ENCODE peak calls at places on chromosomes 5 and 9, in five cellular contexts. B, S, L, W and C are unnamed samples.
A peak's percentile ranks its signal among the peaks of the same experiment; 100 is the strongest.

GRCh38 chr5:147175516-147176097 is 59.2 kb upstream of the STK32A start:
- DNase-seq in S (no peak), B (no peak), L (no peak), W (no peak), C (no peak)

GRCh38 chr9:7169717-7170348 is 412.1 kb downstream of the KDM4C start:
- DNase-seq in S (no peak), W (no peak), L (no peak), B (no peak), C (no peak)

GRCh38 chr5:76691470-76692273 is 24.3 kb upstream of the F2R start:
- DNase-seq in W (peak; percentile 64), L (no peak), S (no peak), B (no peak), C (no peak)

GRCh38 chr9:105608685-105609598 is 51.0 kb downstream of the FKTN start:
- DNase-seq in S (no peak), L (no peak), B (no peak), W (peak; percentile 11), C (no peak)

GRCh38 chr5:130337179-130337888 is 433.1 kb downstream of the CHSY3 start:
- DNase-seq in S (no peak), L (no peak), B (no peak), W (peak; percentile 75), C (no peak)

GRCh38 chr9:14423816-14424261 is 109.9 kb upstream of the NFIB start:
- DNase-seq in S (no peak), L (no peak), B (no peak), W (peak; percentile 82), C (no peak)

GRCh38 chr9:6302417-6302816 is 25.8 kb upstream of the TPD52L3 start:
- DNase-seq in B (no peak), W (peak; percentile 7), L (no peak), S (no peak), C (no peak)

GRCh38 chr5:109479260-109479860 is 69.6 kb upstream of the PJA2 start:
- DNase-seq in S (no peak), B (no peak), W (no peak), L (no peak), C (no peak)

GRCh38 chr5:123502120-123502519 is 9.9 kb upstream of the CSNK1G3 start:
- DNase-seq in L (no peak), S (no peak), W (no peak), B (no peak), C (no peak)

GRCh38 chr9:4489562-4489918 is 728 bp upstream of the SLC1A1 start:
- DNase-seq in B (no peak), W (no peak), L (peak; percentile 9), S (no peak), C (no peak)

GRCh38 chr5:126846344-126846743 is 69.4 kb downstream of the LMNB1 start:
- DNase-seq in L (no peak), S (no peak), B (no peak), W (no peak), C (no peak)
- TF ChIP-seq CTCF in L (no peak), S (no peak), B (no peak), W (peak; percentile 26), C (no peak)

GRCh38 chr9:123104807-123105206 is 71.3 kb downstream of the GPR21 start:
- DNase-seq in B (no peak), S (no peak), L (no peak), W (no peak), C (no peak)

GRCh38 chr9:123108976-123109375 is 75.5 kb downstream of the GPR21 start:
- DNase-seq in W (no peak), B (no peak), S (no peak), L (no peak), C (no peak)

GRCh38 chr9:123105490-123105889 is 72.0 kb downstream of the GPR21 start:
- DNase-seq in B (no peak), L (no peak), W (no peak), S (no peak), C (no peak)

GRCh38 chr9:123109540-123110279 is 76.2 kb downstream of the GPR21 start:
- DNase-seq in B (no peak), W (no peak), S (no peak), L (no peak), C (no peak)

DNA sequence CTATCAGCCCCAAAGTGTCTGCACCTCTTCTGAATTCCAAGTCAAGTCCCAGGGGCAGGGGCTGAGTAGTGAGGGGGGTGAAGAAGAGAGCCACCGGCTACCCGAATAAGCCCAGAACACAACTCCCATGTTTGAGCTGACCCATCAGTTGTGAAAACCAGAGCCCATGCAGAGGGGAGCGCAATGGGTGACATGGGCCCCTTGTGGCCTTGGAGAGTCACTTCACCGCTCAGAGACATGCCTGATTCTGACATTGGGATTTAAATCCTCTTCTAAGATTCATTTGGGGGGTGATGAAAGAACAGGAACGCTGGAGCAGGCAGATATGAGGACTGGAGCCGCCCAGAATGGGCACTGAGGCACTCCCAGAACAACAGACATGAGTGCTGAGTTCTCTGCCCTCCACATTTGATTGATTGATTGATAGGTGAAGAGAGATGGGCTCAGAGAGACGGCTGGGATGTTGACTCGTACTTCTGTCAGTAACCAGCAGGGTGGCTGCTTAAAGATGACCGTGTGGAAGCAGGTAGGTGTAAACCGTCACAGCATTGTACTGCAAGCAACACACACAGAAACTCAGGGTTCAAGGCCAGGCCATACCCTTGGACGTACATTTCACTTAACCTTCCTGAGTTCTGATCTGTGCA is 74.3 kb downstream of the GPR21 start:
- DNase-seq in L (no peak), B (no peak), S (no peak), W (no peak), C (no peak)
- TF ChIP-seq CTCF in L (no peak), B (no peak), S (no peak), W (peak; percentile 2), C (no peak)

DNA sequence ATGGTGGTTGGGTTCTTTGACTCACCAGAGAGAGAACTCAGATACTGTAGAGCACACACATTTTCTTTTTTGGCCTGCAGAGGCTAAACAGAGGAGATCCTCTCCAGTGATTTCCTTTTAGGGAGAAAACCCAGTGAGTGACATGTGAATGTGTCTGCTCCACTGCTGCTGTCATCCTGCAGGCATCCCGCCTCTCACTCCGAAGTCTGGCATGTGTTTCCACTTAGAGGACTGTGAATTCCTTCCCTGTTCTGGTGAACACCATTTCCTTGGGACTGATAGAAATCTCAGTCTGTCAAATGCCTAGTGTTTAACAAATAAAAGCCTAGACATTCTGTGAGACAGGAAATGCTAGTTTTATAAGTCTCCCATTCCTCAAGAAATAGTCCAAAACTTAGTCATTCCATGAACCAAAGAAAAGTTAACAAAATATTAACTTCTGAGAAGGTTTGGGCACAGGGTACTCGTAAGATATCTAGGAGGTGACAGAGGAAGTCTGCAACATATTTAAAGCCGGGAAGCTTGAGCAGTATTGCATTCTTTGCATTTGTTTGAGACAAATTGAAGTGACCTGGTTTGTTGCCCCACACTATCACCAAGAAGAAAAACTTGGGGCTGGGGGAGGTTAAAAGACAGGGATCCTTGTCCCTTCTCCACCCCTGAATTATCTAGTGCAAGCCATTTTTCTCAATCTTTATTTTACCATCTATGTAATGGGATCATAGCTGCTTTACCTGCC is 74.9 kb upstream of the NIPAL4 start:
- DNase-seq in B (no peak), L (peak; percentile 65), W (peak; percentile 99), S (no peak), C (no peak)
- TF ChIP-seq CTCF in B (no peak), L (no peak), W (peak; percentile 8), S (no peak), C (no peak)

GRCh38 chr5:91957671-91958070 is 574.6 kb upstream of the ARRDC3 start:
- DNase-seq in B (no peak), S (no peak), L (no peak), W (peak; percentile 72), C (no peak)

GRCh38 chr5:91955610-91956009 is 572.5 kb upstream of the ARRDC3 start:
- DNase-seq in L (no peak), W (no peak), B (no peak), S (no peak), C (no peak)

DNA sequence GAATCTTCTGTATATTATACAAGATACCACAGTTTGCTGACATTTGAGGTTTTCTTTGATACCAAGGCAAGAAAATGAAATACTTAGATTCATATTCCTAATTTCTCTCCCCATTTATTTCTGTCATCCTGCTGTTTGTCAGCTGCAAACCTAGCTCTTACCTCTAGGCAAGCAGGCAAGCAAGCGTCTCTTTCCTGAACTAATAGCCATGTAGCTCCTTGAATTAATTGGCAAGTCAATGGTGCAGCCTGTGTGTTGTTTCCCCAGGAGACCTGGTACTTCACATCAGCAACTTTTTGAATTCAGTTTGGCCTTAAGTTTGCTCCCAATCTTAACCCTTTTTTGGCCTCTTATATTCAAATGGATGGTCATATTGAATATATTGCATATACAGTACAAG is 573.6 kb upstream of the ARRDC3 start:
- DNase-seq in B (no peak), L (no peak), W (no peak), S (no peak), C (no peak)
- TF ChIP-seq CTCF in B (no peak), L (no peak), W (no peak), S (no peak), C (no peak)

GRCh38 chr9:109953813-109954489 is 174.0 kb downstream of the PALM2AKAP2 start:
- DNase-seq in B (no peak), S (no peak), W (no peak), L (no peak), C (no peak)
- TF ChIP-seq CTCF in B (no peak), S (no peak), W (peak; percentile 56), L (no peak), C (no peak)

DNA sequence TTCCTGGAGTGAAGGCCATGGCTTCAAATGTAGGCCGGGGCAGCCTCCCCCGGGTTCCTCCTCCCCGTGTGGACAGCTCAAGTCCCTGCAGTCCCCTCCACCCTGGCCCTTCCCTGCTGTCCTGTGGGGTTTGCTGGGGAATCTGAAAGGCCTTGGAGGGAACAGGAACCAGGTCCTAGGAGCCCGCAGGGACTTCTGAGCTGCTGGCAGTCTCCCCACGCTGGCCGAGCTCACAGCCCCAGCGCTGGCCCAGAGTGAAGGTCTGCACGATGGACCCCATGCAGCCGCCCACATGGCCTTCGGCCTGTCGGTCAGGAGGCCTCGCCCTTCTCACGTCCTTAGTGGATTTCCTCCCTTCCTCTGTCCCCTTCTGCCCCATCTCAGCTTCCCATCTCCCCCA is 25.7 kb upstream of the NOTCH1 start:
- DNase-seq in W (no peak), S (no peak), B (no peak), L (no peak), C (no peak)
- TF ChIP-seq CTCF in W (no peak), S (no peak), B (no peak), L (no peak), C (no peak)

DNA sequence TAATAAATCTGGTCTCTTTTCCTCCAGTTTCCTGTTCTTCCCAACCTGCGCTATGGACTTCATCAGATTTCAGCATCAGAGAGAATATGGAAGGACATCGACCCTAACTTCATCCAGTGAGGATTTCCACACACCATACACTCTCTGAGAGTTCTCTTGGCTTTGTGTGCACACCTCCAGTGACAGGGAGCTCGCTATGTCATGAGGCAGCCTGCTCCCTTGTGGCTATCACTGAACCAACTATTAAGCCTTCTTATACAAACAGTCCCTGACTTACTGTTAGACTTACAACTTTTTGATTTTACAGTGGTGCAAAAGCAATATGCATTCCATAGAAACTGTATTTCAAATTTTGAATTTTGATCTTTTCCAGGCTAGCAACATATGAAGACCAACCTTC is 12.2 kb upstream of the B4GALT1 start:
- DNase-seq in L (no peak), S (no peak), B (no peak), W (no peak), C (no peak)
- TF ChIP-seq CTCF in L (no peak), S (no peak), B (no peak), W (no peak), C (no peak)

DNA sequence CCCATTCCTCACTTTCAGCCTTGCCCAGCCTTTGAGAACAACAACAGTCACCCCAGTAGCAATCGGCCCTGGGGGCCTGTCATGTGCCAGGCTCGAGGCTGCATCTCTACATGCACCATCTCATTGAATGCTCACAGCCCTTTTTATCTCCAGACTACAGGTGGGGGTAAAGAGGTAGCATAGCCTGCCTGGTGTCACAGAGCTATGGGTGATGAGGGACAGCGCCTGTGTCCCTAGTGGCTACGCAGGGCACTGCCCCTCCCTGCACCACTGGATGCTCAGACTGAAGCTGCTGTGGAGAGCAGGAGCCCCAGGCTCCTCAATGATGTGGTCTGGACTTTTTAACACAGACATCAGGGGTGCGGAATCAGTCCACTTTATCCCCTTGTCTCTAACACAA is 2.8 kb downstream of the CAMK2A start:
- DNase-seq in L (no peak), W (no peak), B (no peak), S (no peak), C (no peak)
- TF ChIP-seq CTCF in L (peak; percentile 4), W (peak; percentile 59), B (no peak), S (peak; percentile 12), C (no peak)